ENCODE peak calls at places on chromosomes 5 and 9, in four cellular contexts. Y is H4; N is activated CD8-positive, alpha-beta memory T cell treated with anti-CD3 and anti-CD28 coated beads for 48 hours; T is putamen. O is an unnamed sample.

GRCh38 chr9:130759738-130760137 is 66.2 kb downstream of the EXOSC2 start:
- DNase-seq in Y (no peak), T (no peak), N (no peak), O (no peak)

GRCh38 chr5:55313870-55314617 is 6.3 kb downstream of the MTREX start:
- DNase-seq in T (no peak), N (no peak), Y (no peak), O (no peak)

GRCh38 chr5:35674049-35674448 is 56.4 kb downstream of the SPEF2 start:
- DNase-seq in Y (no peak), T (no peak), N (no peak), O (no peak)

GRCh38 chr5:145484195-145484594 is 350.9 kb downstream of the PRELID2 start:
- DNase-seq in T (peak), Y (peak), N (no peak), O (peak)

GRCh38 chr9:121885345-121885901 is 207.7 kb downstream of the TTLL11 start:
- DNase-seq in N (no peak), Y (no peak), T (no peak), O (no peak)

GRCh38 chr5:58455066-58455465 is 4.8 kb downstream of the PLK2 start:
- DNase-seq in Y (no peak), T (no peak), N (no peak), O (no peak)

GRCh38 chr9:106878943-106879916 is 16.3 kb downstream of the ZNF462 start:
- DNase-seq in Y (peak), N (no peak), T (no peak), O (peak)

GRCh38 chr5:104739905-104740304 is 1177.3 kb upstream of the NUDT12 start:
- DNase-seq in N (no peak), Y (no peak), T (no peak), O (no peak)

GRCh38 chr9:79812507-79813261 is 240.9 kb downstream of the TLE4 start:
- DNase-seq in Y (peak), T (no peak), N (no peak), O (no peak)

GRCh38 chr5:169706758-169707450 is 69.8 kb downstream of the DOCK2 start:
- DNase-seq in T (no peak), Y (no peak), N (no peak), O (no peak)

GRCh38 chr5:67166460-67166871 is 30.1 kb downstream of the CD180 start:
- DNase-seq in Y (no peak), T (no peak), N (peak), O (no peak)

GRCh38 chr9:92638621-92639101 is 31.3 kb downstream of the IPPK start:
- DNase-seq in Y (no peak), T (no peak), N (no peak), O (no peak)

GRCh38 chr9:12934515-12935301 is 159.9 kb downstream of the LURAP1L start:
- DNase-seq in N (no peak), T (peak), Y (no peak), O (peak)

GRCh38 chr9:26754494-26755188 is 138.0 kb downstream of the CAAP1 start:
- DNase-seq in Y (no peak), N (no peak), T (no peak), O (no peak)

GRCh38 chr5:89437450-89438435 is 554.8 kb upstream of the MEF2C start:
- DNase-seq in Y (no peak), N (no peak), T (no peak), O (no peak)

GRCh38 chr5:98205691-98206461 is 567.6 kb upstream of the RGMB start:
- DNase-seq in T (no peak), Y (no peak), N (no peak), O (peak)

GRCh38 chr5:144205141-144205551 is 34.5 kb downstream of the KCTD16 start:
- DNase-seq in Y (peak), T (no peak), N (no peak), O (peak)

GRCh38 chr9:118575341-118576070 is 793.7 kb downstream of the BRINP1 start:
- DNase-seq in N (no peak), T (no peak), Y (no peak), O (no peak)

GRCh38 chr9:122100756-122101155 is 7.6 kb upstream of the TTLL11 start:
- DNase-seq in N (no peak), Y (no peak), T (no peak), O (no peak)

GRCh38 chr5:37568018-37568753 is 189.1 kb downstream of the WDR70 start:
- DNase-seq in T (no peak), Y (no peak), N (no peak), O (no peak)

GRCh38 chr9:78470741-78471140 is 173.8 kb downstream of the PSAT1 start:
- DNase-seq in T (no peak), N (no peak), Y (no peak), O (no peak)

GRCh38 chr9:117075636-117076035 is 339.2 kb downstream of the ASTN2 start:
- DNase-seq in Y (no peak), T (no peak), N (no peak), O (no peak)

GRCh38 chr5:112637343-112637742 is 100.3 kb upstream of the APC start:
- DNase-seq in T (peak), Y (no peak), N (no peak), O (peak)

GRCh38 chr5:36877667-36878420 is 1.3 kb downstream of the NIPBL start:
- DNase-seq in N (no peak), T (peak), Y (peak), O (peak)

GRCh38 chr9:93007529-93008058 is 50.9 kb upstream of the SUSD3 start:
- DNase-seq in N (no peak), Y (no peak), T (no peak), O (no peak)

GRCh38 chr5:11584008-11584407 is 320.2 kb downstream of the CTNND2 start:
- DNase-seq in N (no peak), T (no peak), Y (no peak), O (no peak)

GRCh38 chr5:95331358-95331757 is 46.5 kb upstream of the MCTP1 start:
- DNase-seq in Y (no peak), N (no peak), T (no peak), O (peak)

GRCh38 chr5:77133061-77133758 is 46.1 kb upstream of the ZBED3 start:
- DNase-seq in T (peak), N (no peak), Y (peak), O (peak)

GRCh38 chr9:114001410-114001685 is 76.8 kb downstream of the AMBP start:
- DNase-seq in N (no peak), Y (no peak), T (no peak), O (no peak)

GRCh38 chr5:169133500-169133899 is 167.4 kb downstream of the SLIT3 start:
- DNase-seq in T (no peak), Y (no peak), N (no peak), O (peak)

GRCh38 chr5:44691811-44692210 is 116.9 kb upstream of the MRPS30 start:
- DNase-seq in T (no peak), N (no peak), Y (no peak), O (no peak)

GRCh38 chr9:96193356-96193755 is 108.6 kb downstream of the HSD17B3 start:
- DNase-seq in Y (peak), T (no peak), N (no peak), O (no peak)

GRCh38 chr5:172322028-172322965 is 38.7 kb upstream of the UBTD2 start:
- DNase-seq in T (no peak), N (no peak), Y (no peak), O (no peak)

GRCh38 chr9:124010303-124010664 is 1.3 kb upstream of the LHX2 start:
- DNase-seq in N (no peak), Y (no peak), T (no peak), O (no peak)

GRCh38 chr9:135505406-135506187 is 5.1 kb downstream of the MRPS2 start:
- DNase-seq in Y (no peak), N (no peak), T (no peak), O (no peak)

GRCh38 chr9:135255033-135255842 is 167.8 kb downstream of the OLFM1 start:
- DNase-seq in T (no peak), Y (no peak), N (no peak), O (no peak)

GRCh38 chr5:41795125-41795524 is 75.1 kb downstream of the OXCT1 start:
- DNase-seq in Y (no peak), N (no peak), T (no peak), O (no peak)

GRCh38 chr5:111584651-111585050 is 72.3 kb upstream of the STARD4 start:
- DNase-seq in Y (peak), T (no peak), N (no peak), O (no peak)

O was measured in Ammon's horn.